ENCODE peak calls at places on chromosomes 12 and 14, in six cellular contexts. B is HCT116, A is tibial nerve, M is IMR-90, J is uterus, Z is esophagus squamous epithelium. C is an unnamed sample.

GRCh38 chr12:52157566-52158150 is 34.2 kb downstream of the KRT80 start:
- DNase-seq in M (no peak), Z (no peak), J (no peak), A (no peak), B (no peak), C (no peak)

GRCh38 chr12:120925740-120926563 is 21.8 kb upstream of the SPPL3 start:
- DNase-seq in B (peak), Z (no peak), M (no peak), A (no peak), J (no peak), C (no peak)

GRCh38 chr12:90585640-90586304 is 369.2 kb downstream of the CCER1 start:
- DNase-seq in Z (no peak), B (no peak), A (no peak), M (no peak), J (no peak), C (no peak)

GRCh38 chr12:50246873-50247612 is 36.3 kb downstream of the LIMA1 start:
- DNase-seq in A (peak), B (peak), J (peak), Z (no peak), M (peak), C (peak)

GRCh38 chr12:124901003-124901402 is 13.4 kb downstream of the UBC start:
- DNase-seq in M (no peak), J (no peak), A (no peak), Z (no peak), B (no peak), C (no peak)

GRCh38 chr12:53571295-53571694 is 54.9 kb downstream of the ATF7 start:
- DNase-seq in J (no peak), M (no peak), B (no peak), A (no peak), Z (no peak), C (no peak)

GRCh38 chr12:75628916-75629315 is 117.5 kb upstream of the KRR1 start:
- DNase-seq in A (no peak), M (no peak), J (no peak), B (no peak), Z (no peak), C (no peak)

GRCh38 chr12:90908465-90908864 is 46.5 kb downstream of the CCER1 start:
- DNase-seq in Z (no peak), M (peak), B (no peak), A (no peak), J (no peak), C (peak)

GRCh38 chr14:65517635-65518542 is 105.4 kb downstream of the FUT8 start:
- DNase-seq in J (no peak), Z (no peak), A (no peak), B (no peak), M (no peak), C (no peak)

GRCh38 chr12:3544296-3544965 is 53.4 kb downstream of the PRMT8 start:
- DNase-seq in J (no peak), Z (no peak), A (no peak), B (no peak), M (no peak), C (no peak)

GRCh38 chr14:61174395-61175386 is 106.4 kb downstream of the TMEM30B start:
- DNase-seq in A (no peak), B (no peak), Z (no peak), M (peak), J (no peak), C (no peak)

GRCh38 chr12:85279449-85280137 is 427 bp upstream of the ALX1 start:
- DNase-seq in B (no peak), J (no peak), A (no peak), M (no peak), Z (no peak), C (no peak)

GRCh38 chr12:12538535-12538934 is 24.1 kb downstream of the DUSP16 start:
- DNase-seq in B (no peak), M (no peak), Z (no peak), A (no peak), J (no peak), C (no peak)

GRCh38 chr14:70289138-70289537 is 70.3 kb downstream of the COX16 start:
- DNase-seq in B (no peak), Z (no peak), A (no peak), M (no peak), J (no peak), C (no peak)

GRCh38 chr14:93137864-93138263 is 22.1 kb upstream of the ITPK1 start:
- DNase-seq in M (peak), Z (no peak), J (peak), A (no peak), B (no peak), C (no peak)

GRCh38 chr14:34699873-34700621 is 14.3 kb downstream of the CFL2 start:
- DNase-seq in Z (no peak), B (peak), M (peak), J (no peak), A (no peak), C (no peak)

GRCh38 chr12:9751204-9752144 is 9.2 kb downstream of the CD69 start:
- DNase-seq in Z (no peak), M (peak), A (no peak), J (no peak), B (peak), C (peak)

GRCh38 chr12:114481200-114481535 is 75.2 kb upstream of the TBX5 start:
- DNase-seq in M (no peak), A (no peak), Z (no peak), B (no peak), J (no peak), C (no peak)

GRCh38 chr14:80567905-80568512 is 356.7 kb upstream of the DIO2 start:
- DNase-seq in Z (no peak), B (peak), M (peak), A (no peak), J (no peak), C (no peak)

GRCh38 chr12:84911331-84912190 is 1.0 kb downstream of the SLC6A15 start:
- DNase-seq in B (no peak), Z (no peak), A (no peak), M (peak), J (peak), C (no peak)

DNA sequence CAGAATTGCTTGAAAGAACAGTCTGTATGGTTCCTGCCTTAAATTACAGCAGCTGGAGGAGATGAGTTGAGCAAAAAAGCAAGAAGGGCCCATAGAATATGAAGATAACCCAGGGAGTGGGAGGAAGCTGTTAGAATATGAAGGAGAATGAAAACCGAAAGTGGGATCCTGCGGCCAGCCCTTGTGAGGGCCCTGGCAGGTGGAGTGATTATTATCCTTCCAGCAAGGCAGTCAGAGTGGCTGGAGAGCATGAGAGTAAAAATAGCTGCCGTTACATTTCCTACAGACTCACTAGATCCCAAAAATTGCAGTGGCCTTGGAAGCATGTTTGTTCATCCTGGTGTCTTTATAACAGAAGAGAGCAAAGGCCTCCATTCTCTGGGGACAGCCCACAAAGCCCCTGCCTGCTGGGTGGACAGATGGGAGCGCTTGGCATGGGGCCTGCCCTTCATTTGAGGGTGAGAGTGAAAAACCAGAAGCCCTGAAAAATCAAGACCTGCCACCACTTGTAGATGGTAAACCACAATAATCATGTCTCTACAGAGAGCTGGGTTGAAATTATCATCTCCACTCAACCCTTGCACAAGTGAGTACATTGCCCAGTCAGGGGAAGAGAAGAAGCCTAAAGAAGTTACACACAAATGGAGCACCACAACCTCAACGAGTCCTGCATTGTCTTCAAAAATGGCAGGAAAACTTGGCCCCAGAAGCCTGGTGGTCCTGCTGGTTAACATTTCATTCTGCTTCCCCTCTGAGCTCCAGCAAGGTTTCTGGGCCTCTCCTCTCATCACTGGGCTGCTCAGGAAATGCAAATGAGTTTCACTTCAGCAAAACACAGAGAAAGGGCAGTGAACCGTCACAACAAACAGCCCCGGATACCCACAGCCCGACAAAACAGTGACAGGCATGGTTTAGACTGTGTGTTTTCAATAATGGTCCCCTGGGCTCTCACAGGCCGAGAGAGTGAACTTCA is 20.5 kb downstream of the ZDHHC22 start:
- DNase-seq in J (no peak), A (no peak), Z (no peak), M (no peak), B (no peak), C (no peak)
- TF ChIP-seq POLR2A in J (no peak), A (no peak), Z (no peak), M (no peak), B (no peak), C (no peak)

DNA sequence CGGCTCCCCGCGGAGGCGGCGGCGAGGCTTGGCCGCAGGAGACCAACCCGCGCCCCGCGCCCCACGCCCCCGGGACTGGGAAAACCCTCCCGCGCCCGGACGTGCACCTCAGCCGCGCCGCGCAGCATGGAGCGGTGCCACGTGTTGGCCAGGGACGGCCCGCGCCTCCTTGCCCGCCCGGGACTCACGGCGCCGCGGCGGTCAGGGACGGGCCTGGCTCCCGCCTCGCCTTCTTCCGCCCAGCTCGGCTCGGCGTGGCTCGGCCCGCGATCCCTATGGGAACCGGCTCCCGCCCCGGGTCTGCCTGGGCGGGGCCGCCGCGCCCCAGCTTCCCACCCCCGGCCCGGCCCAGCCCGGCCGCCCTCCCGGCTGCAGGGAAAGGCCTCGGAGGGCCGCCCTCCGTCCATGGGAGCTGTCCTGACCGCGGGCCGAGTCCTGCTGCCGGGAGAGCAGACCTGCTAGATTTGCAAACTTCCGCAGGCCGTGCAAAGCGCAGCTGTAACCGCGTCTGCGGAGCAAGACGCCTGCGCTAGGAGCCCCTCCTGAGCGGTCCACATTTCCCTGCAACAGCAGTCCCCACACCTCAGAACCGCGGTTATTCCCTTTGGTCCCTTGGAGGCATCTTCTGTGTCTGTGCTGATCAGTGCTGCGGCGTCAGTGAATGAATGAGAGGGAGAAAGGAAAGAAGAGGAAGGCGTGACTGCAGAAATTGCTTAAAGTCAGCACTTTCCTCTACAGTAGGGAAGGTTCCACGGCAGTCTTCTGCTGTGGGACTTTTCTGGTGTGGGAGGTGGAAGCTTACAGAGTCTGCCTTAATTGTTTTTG is at the start of gene CDKL1:
- DNase-seq in B (no peak), Z (no peak), A (no peak), M (peak), J (peak), C (peak)
- TF ChIP-seq POLR2A in B (peak), Z (no peak), A (no peak), M (no peak), J (peak), C (peak)

GRCh38 chr14:21258889-21259787 is 10.1 kb downstream of the HNRNPC start:
- DNase-seq in J (no peak), Z (no peak), A (no peak), B (no peak), M (no peak), C (no peak)

GRCh38 chr14:21255385-21256101 is 13.7 kb downstream of the HNRNPC start:
- DNase-seq in J (no peak), Z (no peak), A (no peak), B (no peak), M (peak), C (no peak)

GRCh38 chr14:21258194-21258888 is 10.9 kb downstream of the HNRNPC start:
- DNase-seq in A (no peak), Z (no peak), J (no peak), M (no peak), B (no peak), C (no peak)

GRCh38 chr14:21257395-21258193 is 11.6 kb downstream of the HNRNPC start:
- DNase-seq in Z (no peak), M (no peak), A (no peak), J (no peak), B (no peak), C (no peak)

DNA sequence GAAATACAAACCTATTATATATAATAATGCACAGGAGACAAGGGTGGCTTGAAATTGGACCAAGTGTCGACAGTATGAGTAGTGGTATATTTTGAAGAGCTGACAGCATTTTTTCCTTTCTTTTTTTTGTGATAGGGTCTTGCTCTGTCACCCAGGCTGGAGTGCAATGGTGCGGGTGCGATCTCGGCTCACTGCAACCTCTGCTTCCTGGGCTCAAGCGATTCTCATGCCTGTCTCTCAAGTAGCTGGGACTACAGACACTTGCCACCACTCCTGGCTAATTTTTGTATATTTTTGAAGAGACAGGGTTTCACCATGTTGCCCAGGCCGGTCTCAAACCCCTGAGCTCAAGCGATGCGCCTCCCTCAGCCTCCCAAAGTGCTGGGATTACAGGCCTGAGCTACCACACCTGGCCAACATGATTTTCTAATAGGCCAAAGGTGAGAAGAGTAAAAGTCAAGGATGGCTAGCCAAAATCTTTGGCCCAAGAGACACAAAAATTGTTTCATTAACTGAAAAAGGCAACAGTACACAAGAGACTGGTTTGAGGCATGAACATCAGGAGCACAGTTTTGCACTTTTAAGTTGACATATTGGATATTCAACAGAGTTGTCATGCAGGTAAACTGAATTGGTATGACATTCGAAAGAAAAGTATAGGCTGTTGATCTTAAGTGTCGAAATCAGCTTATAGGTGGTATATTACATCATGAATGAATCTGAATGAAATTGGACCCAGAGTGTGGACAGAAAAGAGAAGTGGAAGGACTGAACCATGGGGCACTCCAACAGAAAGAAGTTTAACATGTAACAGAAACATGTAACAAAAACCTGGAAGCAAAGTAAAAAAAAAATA is 12.5 kb downstream of the HNRNPC start:
- DNase-seq in M (no peak), A (no peak), B (no peak), J (no peak), Z (no peak), C (no peak)
- TF ChIP-seq POLR2A in M (peak), A (no peak), B (no peak), J (no peak), Z (no peak), C (no peak)

DNA sequence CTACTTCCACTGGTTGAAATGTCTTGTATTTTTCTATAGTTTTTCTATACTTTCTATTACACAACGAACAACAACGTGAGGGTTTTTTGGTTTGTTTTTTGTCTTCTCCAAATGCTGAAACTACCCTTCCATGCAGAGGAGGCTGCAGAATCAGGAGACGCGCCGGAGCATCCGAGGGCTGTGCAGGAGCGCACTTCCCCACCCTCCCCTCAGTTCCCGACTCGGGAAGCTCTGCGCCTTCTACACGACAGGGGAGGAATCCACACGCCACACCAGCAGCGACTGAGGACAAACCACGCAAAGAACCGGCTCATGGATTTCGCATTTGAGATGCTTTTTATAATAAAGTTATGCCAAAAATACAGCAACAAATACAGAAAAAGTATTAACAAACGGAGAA is 30.9 kb downstream of the SLC15A4 start:
- DNase-seq in B (no peak), J (no peak), M (no peak), Z (no peak), A (no peak), C (no peak)
- TF ChIP-seq POLR2A in B (no peak), J (no peak), M (no peak), Z (no peak), A (no peak), C (no peak)

DNA sequence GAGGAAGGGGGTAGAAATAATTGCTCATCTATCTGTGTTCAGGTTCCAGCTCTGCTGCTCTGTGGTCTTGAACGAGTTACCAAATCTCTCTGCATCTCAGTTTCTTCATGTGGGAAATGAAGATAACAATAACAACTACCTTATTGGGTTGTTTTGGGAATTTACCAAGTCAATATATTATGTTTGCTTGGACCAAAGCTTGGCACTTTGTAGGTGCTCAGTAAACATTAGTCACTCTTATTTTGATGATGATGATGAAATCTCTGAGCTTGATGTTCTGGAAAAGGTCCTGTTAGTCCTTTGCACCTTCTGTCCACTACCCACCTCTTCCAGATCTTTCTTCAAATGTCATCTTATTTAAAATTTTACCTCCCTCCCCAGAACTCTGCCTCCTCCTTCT is 15.9 kb downstream of the RPH3A start:
- DNase-seq in J (no peak), M (no peak), A (no peak), B (no peak), Z (no peak), C (no peak)
- TF ChIP-seq POLR2A in J (no peak), M (no peak), A (no peak), B (no peak), Z (no peak), C (no peak)

DNA sequence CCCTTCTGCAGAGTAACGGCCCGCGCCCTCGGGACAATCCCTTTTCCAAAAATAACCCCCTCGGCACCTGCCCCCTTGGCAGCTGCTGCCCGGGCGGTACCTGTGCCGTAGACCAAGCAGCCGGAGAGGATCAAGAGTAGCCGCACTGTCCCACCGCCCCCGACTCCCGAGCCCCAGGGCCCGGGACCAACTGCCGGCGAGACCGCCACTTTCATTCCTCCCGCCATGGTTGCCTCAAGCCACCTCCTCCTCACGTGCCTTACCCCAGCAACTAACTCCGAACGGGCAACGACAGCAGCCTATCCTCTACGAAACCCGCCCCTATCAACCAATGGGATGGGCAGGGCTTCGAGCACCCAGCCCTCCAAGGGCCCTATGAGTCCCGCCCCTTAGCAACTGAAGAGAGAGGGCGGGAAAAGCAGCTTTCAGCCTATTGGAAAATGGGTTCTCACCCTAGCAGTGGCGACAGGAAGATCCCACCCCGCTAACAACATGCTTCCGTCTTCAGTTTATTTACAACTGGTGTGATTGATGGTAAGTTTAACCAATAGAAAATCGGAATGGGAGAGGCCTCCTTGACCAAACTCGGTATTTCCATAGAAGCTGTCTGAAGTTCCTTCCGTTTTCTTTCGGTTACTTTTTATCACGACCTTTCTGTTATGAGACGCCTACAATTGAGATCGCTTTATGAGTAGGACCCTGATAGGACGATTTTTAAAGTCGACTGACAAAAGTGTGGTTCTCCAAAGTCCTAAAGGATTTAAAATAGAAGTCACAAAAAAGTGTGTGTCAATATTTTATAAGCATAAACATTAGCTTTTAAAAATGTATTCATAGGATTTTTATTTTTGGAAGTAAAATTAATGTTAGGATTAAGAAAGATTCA is at the start of gene NEMP1:
- DNase-seq in M (peak), A (peak), B (peak), Z (peak), J (peak), C (peak)
- TF ChIP-seq POLR2A in M (peak), A (peak), B (peak), Z (peak), J (peak), C (peak)